ENCODE peak calls at places on chromosomes 11 and 22, in eight cellular contexts. A is ovary; O is endothelial cell of umbilical vein; B is CD8-positive, alpha-beta T cell; F is neural progenitor cell; X is naive thymus-derived CD4-positive, alpha-beta T cell; G is fibroblast of lung; Q is heart left ventricle. L is an unnamed sample.

GRCh38 chr11:70281114-70281729 is 10.7 kb downstream of the PPFIA1 start:
- DNase-seq in A (no peak), O (peak; percentile 67), B (no peak), F (no peak), X (no peak), G (peak; percentile 71), Q (no peak), L (no peak)

GRCh38 chr22:19824197-19825015 is 30.3 kb downstream of the GNB1L start:
- DNase-seq in A (no peak), O (no peak), B (no peak), F (no peak), X (no peak), G (no peak), Q (peak; percentile 45), L (peak; percentile 12)

GRCh38 chr11:63599211-63600122 is 14.8 kb downstream of the PLAAT3 start:
- DNase-seq in A (no peak), O (no peak), B (no peak), F (no peak), X (no peak), G (no peak), Q (no peak), L (no peak)

GRCh38 chr11:116424615-116425261 is 348.0 kb downstream of the BUD13 start:
- DNase-seq in A (peak; percentile 26), O (peak; percentile 4), B (no peak), F (no peak), X (no peak), G (no peak), Q (no peak), L (no peak)

GRCh38 chr11:134413334-134414035 is 1.4 kb upstream of the B3GAT1 start:
- DNase-seq in A (no peak), O (no peak), B (no peak), F (peak; percentile 62), X (no peak), G (no peak), Q (no peak), L (no peak)

GRCh38 chr11:77074626-77075221 is 8.0 kb downstream of the CAPN5 start:
- DNase-seq in A (peak; percentile 32), O (no peak), B (no peak), F (no peak), X (no peak), G (no peak), Q (no peak), L (peak; percentile 46)

GRCh38 chr11:63553759-63554158 is 9.4 kb downstream of the PLAAT2 start:
- DNase-seq in A (no peak), O (no peak), B (peak; percentile 72), F (no peak), X (peak; percentile 51), G (no peak), Q (no peak), L (peak; percentile 19)

GRCh38 chr11:457071-457760 is 7.1 kb downstream of the PTDSS2 start:
- DNase-seq in A (no peak), O (no peak), B (no peak), F (no peak), X (peak; percentile 27), G (no peak), Q (peak; percentile 31), L (no peak)

GRCh38 chr22:49694462-49695260 is 133.0 kb downstream of the BRD1 start:
- DNase-seq in A (no peak), O (no peak), B (no peak), F (no peak), X (no peak), G (no peak), Q (peak; percentile 20), L (no peak)

GRCh38 chr11:75888391-75888790 is 73.4 kb downstream of the UVRAG start:
- DNase-seq in A (no peak), O (no peak), B (no peak), F (no peak), X (no peak), G (no peak), Q (no peak), L (no peak)
- H3K36me3 ChIP-seq in A (no peaks in the 10 kb centered on the region), O (peaks cover 10% of the 10 kb centered on the region), B (no peaks in the 10 kb centered on the region), F (no peaks in the 10 kb centered on the region), X (peaks cover 13% of the 10 kb centered on the region), G (no peaks in the 10 kb centered on the region), Q (peaks cover 4% of the 10 kb centered on the region), L (no peaks in the 10 kb centered on the region)

GRCh38 chr11:88831303-88831890 is 234.4 kb downstream of the GRM5 start:
- DNase-seq in A (no peak), O (no peak), B (no peak), F (no peak), X (no peak), G (no peak), Q (peak; percentile 18), L (no peak)
- H3K4me1 ChIP-seq in A (no peaks in the 10 kb centered on the region), O (no peaks in the 10 kb centered on the region), B (peaks cover 5% of the 10 kb centered on the region), F (no peaks in the 10 kb centered on the region), X (peaks cover 8% of the 10 kb centered on the region), G (no peaks in the 10 kb centered on the region), Q (no peaks in the 10 kb centered on the region), L (no peaks in the 10 kb centered on the region)

GRCh38 chr11:80109652-80110051 is 668.8 kb upstream of the TENM4 start:
- DNase-seq in A (no peak), O (no peak), B (no peak), F (peak; percentile 24), X (no peak), G (no peak), Q (no peak), L (no peak)
- H3K9me3 ChIP-seq in A (no peaks in the 10 kb centered on the region), O (no peaks in the 10 kb centered on the region), B (no peaks in the 10 kb centered on the region), F (no peaks in the 10 kb centered on the region), X (no peaks in the 10 kb centered on the region), G (no peaks in the 10 kb centered on the region), Q (no peaks in the 10 kb centered on the region), L (no peaks in the 10 kb centered on the region)

DNA sequence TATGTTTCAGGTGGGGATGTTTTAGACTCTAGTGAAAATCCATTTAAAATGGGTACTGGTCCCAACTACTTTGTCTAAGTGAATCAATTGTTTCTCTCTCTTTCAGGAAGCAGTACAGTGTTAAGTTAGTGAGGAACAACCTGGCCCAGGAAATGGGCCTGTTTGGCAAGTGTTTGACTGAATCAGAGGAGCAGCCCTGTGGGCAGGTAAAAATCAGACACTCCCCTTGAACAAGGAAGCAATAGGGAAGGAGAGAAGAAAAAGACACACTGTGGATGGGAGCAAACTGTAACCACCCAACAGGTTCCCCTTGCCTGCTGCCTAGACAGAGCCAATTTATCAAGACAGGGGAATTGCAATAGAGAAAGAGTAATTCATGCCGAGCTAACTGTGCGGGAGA is 245.7 kb downstream of the C11orf87 start:
- DNase-seq in A (no peak), O (no peak), B (no peak), F (no peak), X (no peak), G (no peak), Q (no peak), L (no peak)
- H3K36me3 ChIP-seq in A (no peaks in the 10 kb centered on the region), O (no peaks in the 10 kb centered on the region), B (no peaks in the 10 kb centered on the region), F (no peaks in the 10 kb centered on the region), X (no peaks in the 10 kb centered on the region), G (no peaks in the 10 kb centered on the region), Q (no peaks in the 10 kb centered on the region), L (no peaks in the 10 kb centered on the region)

DNA sequence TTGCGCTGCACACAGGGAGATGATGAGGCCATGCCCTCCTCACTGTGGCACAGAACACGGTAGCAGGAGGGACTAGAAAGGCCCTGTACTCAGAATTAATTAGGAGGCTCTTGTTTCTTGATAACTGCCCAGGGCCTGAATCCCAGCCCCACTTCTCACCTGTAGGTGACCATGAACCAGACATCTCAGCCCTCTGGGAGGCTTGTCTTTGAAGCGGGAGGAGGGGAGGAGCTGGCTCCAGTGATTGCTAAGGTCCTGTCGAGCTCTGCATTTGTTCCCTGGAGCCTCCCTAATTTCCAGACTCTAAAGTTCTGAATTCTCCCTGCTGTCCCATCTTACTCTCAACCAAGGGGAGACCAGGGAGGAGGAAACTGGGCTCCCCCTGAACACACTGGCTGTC is 19.8 kb upstream of the OAF start:
- DNase-seq in A (no peak), O (no peak), B (no peak), F (no peak), X (no peak), G (no peak), Q (peak; percentile 12), L (no peak)
- H3K4me1 ChIP-seq in A (peaks cover 32% of the 10 kb centered on the region), O (no peaks in the 10 kb centered on the region), B (no peaks in the 10 kb centered on the region), F (peaks cover 31% of the 10 kb centered on the region), X (no peaks in the 10 kb centered on the region), G (peaks cover 12% of the 10 kb centered on the region), Q (peaks cover 8% of the 10 kb centered on the region), L (peaks cover 17% of the 10 kb centered on the region)

L was measured in colonic mucosa.